ENCODE peak calls at places on chromosomes 12 and 14, in five cellular contexts. One of them, this sample, is unnamed.

GRCh38 chr12:76486011-76486410 is 73.6 kb downstream of the OSBPL8 start:
- DNase-seq in MM.1S: no peak
- DNase-seq in dorsolateral prefrontal cortex: no peak
- DNase-seq in esophagus squamous epithelium: no peak
- DNase-seq in breast epithelium: no peak
- DNase-seq in this sample: no peak

GRCh38 chr14:36167431-36167830 is 9.1 kb downstream of the PTCSC3 start:
- DNase-seq in MM.1S: no peak
- DNase-seq in dorsolateral prefrontal cortex: no peak
- DNase-seq in esophagus squamous epithelium: no peak
- DNase-seq in breast epithelium: no peak
- DNase-seq in this sample: no peak

GRCh38 chr12:119089668-119090013 is 89.1 kb upstream of the HSPB8 start:
- DNase-seq in MM.1S: no peak
- DNase-seq in dorsolateral prefrontal cortex: no peak
- DNase-seq in esophagus squamous epithelium: no peak
- DNase-seq in breast epithelium: no peak
- DNase-seq in this sample: no peak

GRCh38 chr12:81644503-81644902 is 114.6 kb downstream of the PPFIA2 start:
- DNase-seq in MM.1S: peak
- DNase-seq in dorsolateral prefrontal cortex: no peak
- DNase-seq in esophagus squamous epithelium: no peak
- DNase-seq in breast epithelium: no peak
- DNase-seq in this sample: no peak

GRCh38 chr14:59679872-59680271 is 103.3 kb upstream of the CCDC175 start:
- DNase-seq in MM.1S: no peak
- DNase-seq in dorsolateral prefrontal cortex: no peak
- DNase-seq in esophagus squamous epithelium: no peak
- DNase-seq in breast epithelium: no peak
- DNase-seq in this sample: no peak

GRCh38 chr12:116520801-116521471 is 38.2 kb upstream of the MAP1LC3B2 start:
- DNase-seq in MM.1S: no peak
- DNase-seq in dorsolateral prefrontal cortex: peak
- DNase-seq in esophagus squamous epithelium: no peak
- DNase-seq in breast epithelium: peak
- DNase-seq in this sample: no peak

GRCh38 chr12:585062-586061 is 77.9 kb downstream of the NINJ2 start:
- DNase-seq in MM.1S: no peak
- DNase-seq in dorsolateral prefrontal cortex: no peak
- DNase-seq in esophagus squamous epithelium: no peak
- DNase-seq in breast epithelium: no peak
- DNase-seq in this sample: no peak

GRCh38 chr12:47397664-47398281 is 308.1 kb downstream of the RPAP3 start:
- DNase-seq in MM.1S: peak
- DNase-seq in dorsolateral prefrontal cortex: no peak
- DNase-seq in esophagus squamous epithelium: no peak
- DNase-seq in breast epithelium: no peak
- DNase-seq in this sample: no peak

GRCh38 chr12:33794954-33795353 is 227.3 kb upstream of the ALG10 start:
- DNase-seq in MM.1S: no peak
- DNase-seq in dorsolateral prefrontal cortex: no peak
- DNase-seq in esophagus squamous epithelium: no peak
- DNase-seq in breast epithelium: no peak
- DNase-seq in this sample: no peak

GRCh38 chr14:98186140-98186539 is 1085.9 kb downstream of the BCL11B start:
- DNase-seq in MM.1S: no peak
- DNase-seq in dorsolateral prefrontal cortex: no peak
- DNase-seq in esophagus squamous epithelium: no peak
- DNase-seq in breast epithelium: no peak
- DNase-seq in this sample: no peak
- H3K27ac ChIP-seq in MM.1S: no peak
- H3K27ac ChIP-seq in dorsolateral prefrontal cortex: no peak
- H3K27ac ChIP-seq in esophagus squamous epithelium: no peak
- H3K27ac ChIP-seq in breast epithelium: no peak
- H3K27ac ChIP-seq in this sample: no peak

GRCh38 chr12:127284021-127284420 is 982.9 kb upstream of the TMEM132C start:
- DNase-seq in MM.1S: no peak
- DNase-seq in dorsolateral prefrontal cortex: no peak
- DNase-seq in esophagus squamous epithelium: no peak
- DNase-seq in breast epithelium: no peak
- DNase-seq in this sample: no peak
- H3K27ac ChIP-seq in MM.1S: no peak
- H3K27ac ChIP-seq in dorsolateral prefrontal cortex: no peak
- H3K27ac ChIP-seq in esophagus squamous epithelium: peak
- H3K27ac ChIP-seq in breast epithelium: no peak
- H3K27ac ChIP-seq in this sample: no peak

DNA sequence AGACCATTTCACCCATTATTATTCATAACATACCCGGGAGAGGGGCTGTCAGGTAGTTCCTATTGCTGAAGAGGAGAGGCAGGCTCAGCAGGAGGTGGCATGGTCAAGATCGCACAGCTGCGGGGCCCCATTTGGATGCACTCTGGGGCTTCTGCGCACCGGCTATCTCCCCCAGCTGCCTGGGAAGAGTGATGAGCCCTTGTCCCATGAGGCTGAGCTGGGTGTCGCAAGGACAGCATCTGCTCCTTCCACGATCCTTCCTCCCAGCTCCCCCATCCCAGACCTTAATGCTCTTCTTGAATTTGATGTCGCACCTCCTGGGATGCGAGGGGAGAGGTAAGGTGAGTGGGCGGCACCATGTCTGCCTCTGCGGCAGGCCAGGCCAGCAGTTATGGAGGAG is 62.6 kb downstream of the SLC24A4 start:
- DNase-seq in MM.1S: no peak
- DNase-seq in dorsolateral prefrontal cortex: no peak
- DNase-seq in esophagus squamous epithelium: no peak
- DNase-seq in breast epithelium: no peak
- DNase-seq in this sample: no peak
- H3K27ac ChIP-seq in MM.1S: no peak
- H3K27ac ChIP-seq in dorsolateral prefrontal cortex: no peak
- H3K27ac ChIP-seq in esophagus squamous epithelium: no peak
- H3K27ac ChIP-seq in breast epithelium: no peak
- H3K27ac ChIP-seq in this sample: no peak

GRCh38 chr14:23327947-23328744 is 6.9 kb downstream of the PABPN1 start:
- DNase-seq in MM.1S: peak
- DNase-seq in dorsolateral prefrontal cortex: peak
- DNase-seq in esophagus squamous epithelium: no peak
- DNase-seq in breast epithelium: peak
- DNase-seq in this sample: no peak

GRCh38 chr14:23324993-23325392 is 3.7 kb downstream of the PABPN1 start:
- DNase-seq in MM.1S: no peak
- DNase-seq in dorsolateral prefrontal cortex: no peak
- DNase-seq in esophagus squamous epithelium: no peak
- DNase-seq in breast epithelium: no peak
- DNase-seq in this sample: no peak

GRCh38 chr14:23323838-23324454 is 2.7 kb downstream of the PABPN1 start:
- DNase-seq in MM.1S: no peak
- DNase-seq in dorsolateral prefrontal cortex: no peak
- DNase-seq in esophagus squamous epithelium: no peak
- DNase-seq in breast epithelium: no peak
- DNase-seq in this sample: no peak

GRCh38 chr14:23324455-23324846 is 3.2 kb downstream of the PABPN1 start:
- DNase-seq in MM.1S: no peak
- DNase-seq in dorsolateral prefrontal cortex: no peak
- DNase-seq in esophagus squamous epithelium: no peak
- DNase-seq in breast epithelium: no peak
- DNase-seq in this sample: no peak

GRCh38 chr14:23326491-23327332 is 5.5 kb downstream of the PABPN1 start:
- DNase-seq in MM.1S: peak
- DNase-seq in dorsolateral prefrontal cortex: no peak
- DNase-seq in esophagus squamous epithelium: no peak
- DNase-seq in breast epithelium: no peak
- DNase-seq in this sample: no peak
- H3K27ac ChIP-seq in MM.1S: no peak
- H3K27ac ChIP-seq in dorsolateral prefrontal cortex: no peak
- H3K27ac ChIP-seq in esophagus squamous epithelium: no peak
- H3K27ac ChIP-seq in breast epithelium: no peak
- H3K27ac ChIP-seq in this sample: no peak

GRCh38 chr14:101820283-101820798 is 58.8 kb downstream of the PPP2R5C start:
- DNase-seq in MM.1S: no peak
- DNase-seq in dorsolateral prefrontal cortex: no peak
- DNase-seq in esophagus squamous epithelium: no peak
- DNase-seq in breast epithelium: no peak
- DNase-seq in this sample: peak
- H3K27ac ChIP-seq in MM.1S: no peak
- H3K27ac ChIP-seq in dorsolateral prefrontal cortex: no peak
- H3K27ac ChIP-seq in esophagus squamous epithelium: peak
- H3K27ac ChIP-seq in breast epithelium: peak
- H3K27ac ChIP-seq in this sample: peak

DNA sequence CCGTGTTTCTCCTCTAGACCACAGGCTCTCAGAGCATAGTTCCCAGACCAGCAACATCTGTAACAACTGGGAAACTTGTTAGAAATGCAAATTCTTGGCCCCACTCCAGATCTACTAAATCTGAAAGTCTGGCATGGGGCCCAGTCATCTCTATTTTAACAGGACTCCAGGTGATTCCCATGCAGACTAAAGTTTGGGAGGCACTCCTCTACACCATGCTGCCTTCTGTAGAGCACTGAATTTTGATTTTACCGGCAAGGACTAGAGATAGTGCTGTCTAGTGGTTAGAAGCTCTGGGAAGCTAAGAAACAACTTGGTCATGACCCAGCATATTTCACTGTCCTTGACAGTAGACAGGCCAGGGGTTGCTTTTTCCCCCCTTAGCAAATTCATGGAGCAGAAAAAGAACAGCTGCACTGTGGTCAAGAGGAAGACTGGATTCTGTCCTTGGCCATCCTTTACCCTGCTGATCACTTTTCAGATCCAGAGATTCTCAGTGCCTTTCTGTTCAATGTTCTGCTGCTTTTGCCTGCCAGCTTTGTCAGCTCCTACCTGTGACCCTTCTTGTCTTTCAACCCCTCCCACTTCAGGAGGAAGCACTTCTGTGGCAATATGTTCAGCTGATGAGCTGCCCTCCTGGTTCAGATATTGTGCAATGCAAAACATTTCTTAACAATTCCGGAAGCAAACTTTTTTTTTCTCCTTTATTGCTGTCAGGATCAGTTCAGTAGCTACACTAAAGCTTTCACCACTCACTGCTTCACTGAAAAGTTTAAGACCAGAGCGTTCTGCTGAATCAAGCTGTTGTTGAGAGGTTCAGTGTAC is 133.8 kb upstream of the NUDT4 start:
- DNase-seq in MM.1S: peak
- DNase-seq in dorsolateral prefrontal cortex: no peak
- DNase-seq in esophagus squamous epithelium: no peak
- DNase-seq in breast epithelium: peak
- DNase-seq in this sample: no peak
- H3K27ac ChIP-seq in MM.1S: peak
- H3K27ac ChIP-seq in dorsolateral prefrontal cortex: no peak
- H3K27ac ChIP-seq in esophagus squamous epithelium: peak
- H3K27ac ChIP-seq in breast epithelium: peak
- H3K27ac ChIP-seq in this sample: peak

GRCh38 chr12:49951411-49952105 is 1.0 kb downstream of the AQP2 start:
- DNase-seq in MM.1S: no peak
- DNase-seq in dorsolateral prefrontal cortex: no peak
- DNase-seq in esophagus squamous epithelium: no peak
- DNase-seq in breast epithelium: no peak
- DNase-seq in this sample: no peak
- H3K27ac ChIP-seq in MM.1S: no peak
- H3K27ac ChIP-seq in dorsolateral prefrontal cortex: no peak
- H3K27ac ChIP-seq in esophagus squamous epithelium: no peak
- H3K27ac ChIP-seq in breast epithelium: no peak
- H3K27ac ChIP-seq in this sample: no peak

DNA sequence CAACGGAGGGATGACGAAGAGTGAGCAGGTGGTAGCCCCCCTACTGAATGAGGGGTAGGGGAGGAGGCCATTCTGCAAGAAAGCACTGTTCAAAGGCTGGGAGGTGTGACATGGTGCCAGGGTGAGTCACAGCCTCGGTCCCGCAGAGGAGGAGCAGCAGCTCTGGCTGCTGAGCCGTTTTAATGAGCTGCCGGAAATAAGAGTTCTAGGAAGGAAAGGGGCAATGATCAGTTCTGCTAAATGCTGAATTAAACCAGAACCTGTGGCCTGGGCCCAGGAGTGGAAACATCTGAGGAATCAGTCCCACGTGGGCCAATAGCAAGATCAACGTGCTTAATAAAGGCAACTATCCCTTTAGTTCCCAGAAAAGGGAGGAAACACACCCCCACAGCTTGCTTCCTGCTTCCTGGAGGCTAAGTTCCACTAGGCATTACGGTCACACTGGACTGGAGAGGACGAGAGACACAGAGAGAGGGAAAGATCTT is 3.6 kb downstream of the ABCD4 start:
- DNase-seq in MM.1S: no peak
- DNase-seq in dorsolateral prefrontal cortex: no peak
- DNase-seq in esophagus squamous epithelium: no peak
- DNase-seq in breast epithelium: no peak
- DNase-seq in this sample: no peak
- H3K27ac ChIP-seq in MM.1S: no peak
- H3K27ac ChIP-seq in dorsolateral prefrontal cortex: no peak
- H3K27ac ChIP-seq in esophagus squamous epithelium: peak
- H3K27ac ChIP-seq in breast epithelium: peak
- H3K27ac ChIP-seq in this sample: no peak